ENCODE peak calls at places on chromosomes 4 and X, in six cellular contexts. J is suprapubic skin, G is fibroblast of lung, U is stomach, A is uterus, X is hepatocyte. H is an unnamed sample. For H3K4me1, the result is how much of the 10 kb centered on the place peaks cover.

GRCh38 chr4:48635310-48635709 is 144.8 kb downstream of the FRYL start:
- DNase-seq in J (no peak), G (peak), U (no peak), A (no peak), X (no peak), H (no peak)

GRCh38 chr4:147539959-147540358 is 59.1 kb downstream of the EDNRA start:
- DNase-seq in J (no peak), G (no peak), U (no peak), A (no peak), X (no peak), H (no peak)

GRCh38 chr4:125316781-125317525 is 2.2 kb downstream of the FAT4 start:
- DNase-seq in J (peak), G (peak), U (peak), A (peak), X (peak), H (no peak)

GRCh38 chrX:48511561-48511960 is 2.8 kb downstream of the PORCN start:
- DNase-seq in J (no peak), G (no peak), U (no peak), A (no peak), X (no peak), H (no peak)

GRCh38 chr4:142293536-142293935 is 552.6 kb downstream of the INPP4B start:
- DNase-seq in J (no peak), G (peak), U (no peak), A (no peak), X (no peak), H (no peak)

GRCh38 chrX:71103110-71103983 is 3.2 kb downstream of the CXorf65 start:
- DNase-seq in J (no peak), G (no peak), U (peak), A (no peak), X (peak), H (no peak)

GRCh38 chr4:150136036-150136435 is 57.8 kb downstream of the DCLK2 start:
- DNase-seq in J (no peak), G (peak), U (no peak), A (no peak), X (no peak), H (no peak)

GRCh38 chrX:96776966-96777365 is 92.3 kb downstream of the DIAPH2 start:
- DNase-seq in J (no peak), G (peak), U (no peak), A (no peak), X (no peak), H (no peak)

GRCh38 chr4:70903282-70903603 is 1.1 kb downstream of the MOB1B start:
- DNase-seq in J (no peak), G (peak), U (no peak), A (no peak), X (peak), H (no peak)

GRCh38 chrX:118534716-118535493 is 39.3 kb downstream of the DOCK11 start:
- DNase-seq in J (no peak), G (peak), U (no peak), A (no peak), X (no peak), H (no peak)

GRCh38 chrX:41518841-41519220 is 71.7 kb downstream of the NYX start:
- DNase-seq in J (no peak), G (peak), U (no peak), A (no peak), X (no peak), H (no peak)

GRCh38 chr4:40337081-40337480 is 1.9 kb downstream of the CHRNA9 start:
- DNase-seq in J (no peak), G (no peak), U (no peak), A (no peak), X (no peak), H (no peak)

GRCh38 chrX:37746268-37746931 is 33.5 kb upstream of the CYBB start:
- DNase-seq in J (no peak), G (peak), U (no peak), A (no peak), X (peak), H (no peak)

GRCh38 chr4:139783761-139784484 is 118.3 kb downstream of the MGST2 start:
- DNase-seq in J (no peak), G (peak), U (no peak), A (no peak), X (no peak), H (no peak)

GRCh38 chrX:68440940-68441339 is 7.6 kb upstream of the OPHN1 start:
- DNase-seq in J (peak), G (peak), U (peak), A (peak), X (peak), H (peak)

GRCh38 chrX:1281511-1281910 is 12.9 kb downstream of the CSF2RA start:
- DNase-seq in J (no peak), G (peak), U (no peak), A (no peak), X (no peak), H (no peak)

GRCh38 chrX:20063153-20063552 is 53.6 kb downstream of the MAP7D2 start:
- DNase-seq in J (no peak), G (no peak), U (no peak), A (no peak), X (no peak), H (no peak)

GRCh38 chrX:133380882-133381619 is 34.2 kb downstream of the GPC4 start:
- DNase-seq in J (no peak), G (no peak), U (no peak), A (no peak), X (no peak), H (no peak)

GRCh38 chr4:63717384-63717783 is 691.9 kb downstream of the TECRL start:
- DNase-seq in J (no peak), G (no peak), U (no peak), A (no peak), X (peak), H (no peak)

GRCh38 chr4:126965876-126966275 is 666.9 kb upstream of the INTU start:
- DNase-seq in J (no peak), G (no peak), U (no peak), A (no peak), X (no peak), H (no peak)

GRCh38 chr4:172962564-172963353 is 205.9 kb upstream of the GALNT7 start:
- DNase-seq in J (no peak), G (peak), U (peak), A (peak), X (peak), H (peak)

GRCh38 chrX:66684196-66684595 is 45.3 kb upstream of the EDA2R start:
- DNase-seq in J (no peak), G (peak), U (no peak), A (no peak), X (no peak), H (no peak)

GRCh38 chrX:55135171-55135570 is 46.4 kb downstream of the PAGE2 start:
- DNase-seq in J (no peak), G (peak), U (peak), A (peak), X (peak), H (no peak)

GRCh38 chr4:138677651-138678202 is 337.9 kb upstream of the NOCT start:
- DNase-seq in J (no peak), G (peak), U (no peak), A (no peak), X (no peak), H (no peak)

GRCh38 chrX:151004085-151004484 is 20.9 kb downstream of the HMGB3 start:
- DNase-seq in J (no peak), G (no peak), U (no peak), A (no peak), X (no peak), H (no peak)

GRCh38 chr4:168864831-168865541 is 145.1 kb downstream of the CBR4 start:
- DNase-seq in J (no peak), G (peak), U (no peak), A (no peak), X (no peak), H (no peak)

GRCh38 chr4:36351082-36351666 is 69.8 kb downstream of the DTHD1 start:
- DNase-seq in J (peak), G (peak), U (peak), A (no peak), X (peak), H (no peak)

GRCh38 chr4:152556814-152557213 is 20.9 kb upstream of the FBXW7 start:
- DNase-seq in J (no peak), G (no peak), U (no peak), A (no peak), X (no peak), H (no peak)

GRCh38 chr4:148065069-148065468 is 333.2 kb downstream of the ARHGAP10 start:
- DNase-seq in J (no peak), G (peak), U (no peak), A (no peak), X (peak), H (no peak)

GRCh38 chr4:105088110-105088879 is 58.4 kb upstream of the TET2 start:
- DNase-seq in J (no peak), G (peak), U (no peak), A (peak), X (peak), H (no peak)

GRCh38 chr4:168731006-168731636 is 234.3 kb downstream of the PALLD start:
- DNase-seq in J (no peak), G (peak), U (no peak), A (no peak), X (no peak), H (no peak)

GRCh38 chr4:125112536-125112935 is 202.2 kb upstream of the FAT4 start:
- DNase-seq in J (no peak), G (no peak), U (no peak), A (no peak), X (no peak), H (no peak)

GRCh38 chr4:185651137-185651677 is 115.9 kb upstream of the PDLIM3 start:
- DNase-seq in J (no peak), G (no peak), U (no peak), A (no peak), X (no peak), H (no peak)

GRCh38 chr4:77385124-77385969 is 220.3 kb upstream of the CXCL13 start:
- DNase-seq in J (peak), G (peak), U (peak), A (peak), X (peak), H (no peak)

GRCh38 chr4:22030321-22030720 is 81.7 kb upstream of the KCNIP4 start:
- DNase-seq in J (no peak), G (no peak), U (no peak), A (no peak), X (no peak), H (no peak)

GRCh38 chr4:22029803-22030202 is 81.2 kb upstream of the KCNIP4 start:
- DNase-seq in J (no peak), G (no peak), U (no peak), A (no peak), X (no peak), H (no peak)

DNA sequence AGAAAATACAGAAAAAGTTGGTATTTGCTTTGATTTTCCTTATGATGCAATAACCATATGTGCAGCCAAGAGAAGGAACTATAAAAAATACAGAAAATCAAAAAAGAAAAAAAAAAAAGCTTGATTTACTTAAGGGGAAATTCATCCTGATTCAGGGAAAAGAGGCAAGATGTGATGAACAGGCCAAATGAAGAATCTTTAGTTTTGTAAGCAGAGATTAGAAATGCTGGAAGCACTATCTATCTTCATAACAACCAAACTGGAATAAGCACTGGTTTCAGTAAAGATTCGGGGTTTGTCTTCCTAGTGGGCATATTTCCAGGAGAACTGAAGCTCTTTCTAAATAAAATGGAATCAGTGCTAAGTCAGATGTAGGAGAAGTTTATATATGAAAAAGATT is 82.9 kb upstream of the KCNIP4 start:
- DNase-seq in J (no peak), G (no peak), U (no peak), A (no peak), X (no peak), H (no peak)
- H3K4me1 ChIP-seq in J (under half), G (under half), U (under half), A (under half), X (under half), H (under half)

DNA sequence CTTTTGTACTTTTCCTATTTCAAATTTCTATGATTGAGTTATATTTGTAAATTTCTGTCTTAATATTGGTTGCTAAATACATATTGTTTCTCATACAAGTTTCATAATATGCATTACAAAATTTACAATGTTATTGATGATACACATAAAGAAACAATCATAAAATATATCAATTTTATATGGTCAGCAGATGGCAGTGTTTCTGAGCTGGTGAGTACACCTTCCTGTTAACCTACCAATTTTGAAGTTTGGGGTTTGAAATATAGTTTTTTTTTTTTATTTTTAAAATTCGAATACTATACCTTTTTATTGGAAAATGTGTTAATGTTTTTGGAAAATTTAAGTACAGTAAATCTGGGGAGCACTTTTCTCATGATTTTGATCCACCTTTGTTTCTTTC is 1953.1 kb upstream of the ADGRL3 start:
- DNase-seq in J (no peak), G (no peak), U (no peak), A (no peak), X (no peak), H (no peak)
- TF ChIP-seq CTCF in J (no peak), G (no peak), U (no peak), A (no peak), X (peak), H (no peak)

GRCh38 chrX:107738272-107738671 is 37.3 kb downstream of the TSC22D3 start:
- DNase-seq in J (no peak), G (no peak), U (no peak), A (no peak), X (no peak), H (no peak)
- H3K4me1 ChIP-seq in J (half or more), G (under half), U (half or more), A (under half), X (under half), H (under half)

DNA sequence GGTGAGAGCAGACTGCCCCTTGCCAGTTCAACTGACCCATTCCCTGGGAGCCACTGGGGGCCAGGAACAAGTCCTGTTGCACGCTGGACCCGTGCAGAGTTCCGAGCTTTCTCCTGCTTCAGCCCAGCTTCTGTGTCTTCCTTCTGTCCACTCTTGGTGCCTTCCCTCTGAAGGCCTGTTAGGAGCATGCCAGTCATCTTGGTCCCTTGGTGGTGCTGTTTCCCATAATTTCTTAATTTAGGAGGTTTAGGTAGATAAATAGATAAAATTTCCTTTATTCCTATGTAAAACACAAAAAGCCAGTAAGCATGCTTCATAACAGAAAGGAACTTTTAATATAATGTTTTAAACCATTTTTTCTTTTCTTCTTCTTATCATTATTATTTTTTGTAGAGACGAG is 672.7 kb downstream of the CCSER1 start:
- DNase-seq in J (no peak), G (no peak), U (no peak), A (no peak), X (no peak), H (no peak)
- TF ChIP-seq CTCF in J (no peak), G (no peak), U (no peak), A (no peak), X (no peak), H (no peak)

GRCh38 chrX:13493659-13494058 is 75.7 kb upstream of the EGFL6 start:
- DNase-seq in J (no peak), G (no peak), U (no peak), A (no peak), X (no peak), H (no peak)
- H3K4me1 ChIP-seq in J (under half), G (under half), U (under half), A (under half), X (under half), H (under half)

GRCh38 chrX:114500622-114501021 is 83.3 kb upstream of the HTR2C start:
- DNase-seq in J (no peak), G (no peak), U (no peak), A (no peak), X (no peak), H (no peak)
- TF ChIP-seq CTCF in J (no peak), G (no peak), U (no peak), A (no peak), X (no peak), H (no peak)

H was measured in thoracic aorta.